ENCODE peak calls at places on chromosomes 7 and 10, in eight cellular contexts. One of them, this sample, is unnamed.

GRCh38 chr7:113996405-113996804 is 77.6 kb upstream of the PPP1R3A start:
- DNase-seq in left ventricle myocardium inferior: no peak
- DNase-seq in cardiac muscle cell: no peak
- DNase-seq in AG04449: no peak
- DNase-seq in IMR-90: peak
- DNase-seq in right lobe of liver: no peak
- DNase-seq in neural progenitor cell: no peak
- DNase-seq in psoas muscle: no peak
- DNase-seq in this sample: no peak

GRCh38 chr10:6176691-6177231 is 26.0 kb upstream of the PFKFB3 start:
- DNase-seq in left ventricle myocardium inferior: no peak
- DNase-seq in cardiac muscle cell: no peak
- DNase-seq in AG04449: no peak
- DNase-seq in IMR-90: peak
- DNase-seq in right lobe of liver: no peak
- DNase-seq in neural progenitor cell: no peak
- DNase-seq in psoas muscle: no peak
- DNase-seq in this sample: peak

GRCh38 chr7:76225379-76225778 is 23.7 kb downstream of the SRRM3 start:
- DNase-seq in left ventricle myocardium inferior: no peak
- DNase-seq in cardiac muscle cell: peak
- DNase-seq in AG04449: no peak
- DNase-seq in IMR-90: peak
- DNase-seq in right lobe of liver: no peak
- DNase-seq in neural progenitor cell: peak
- DNase-seq in psoas muscle: peak
- DNase-seq in this sample: peak

GRCh38 chr7:148867571-148868377 is 16.3 kb downstream of the EZH2 start:
- DNase-seq in left ventricle myocardium inferior: no peak
- DNase-seq in cardiac muscle cell: no peak
- DNase-seq in AG04449: no peak
- DNase-seq in IMR-90: no peak
- DNase-seq in right lobe of liver: no peak
- DNase-seq in neural progenitor cell: no peak
- DNase-seq in psoas muscle: no peak
- DNase-seq in this sample: no peak

GRCh38 chr7:151876112-151876898 is 610 bp downstream of the PRKAG2 start:
- DNase-seq in left ventricle myocardium inferior: peak
- DNase-seq in cardiac muscle cell: peak
- DNase-seq in AG04449: no peak
- DNase-seq in IMR-90: no peak
- DNase-seq in right lobe of liver: peak
- DNase-seq in neural progenitor cell: peak
- DNase-seq in psoas muscle: peak
- DNase-seq in this sample: peak

GRCh38 chr7:22420973-22421635 is 64.2 kb upstream of the RAPGEF5 start:
- DNase-seq in left ventricle myocardium inferior: no peak
- DNase-seq in cardiac muscle cell: peak
- DNase-seq in AG04449: no peak
- DNase-seq in IMR-90: no peak
- DNase-seq in right lobe of liver: no peak
- DNase-seq in neural progenitor cell: no peak
- DNase-seq in psoas muscle: no peak
- DNase-seq in this sample: no peak

GRCh38 chr10:111261066-111261465 is 184.2 kb downstream of the ADRA2A start:
- DNase-seq in left ventricle myocardium inferior: no peak
- DNase-seq in cardiac muscle cell: no peak
- DNase-seq in AG04449: no peak
- DNase-seq in IMR-90: no peak
- DNase-seq in right lobe of liver: no peak
- DNase-seq in neural progenitor cell: no peak
- DNase-seq in psoas muscle: no peak
- DNase-seq in this sample: no peak

GRCh38 chr10:47188156-47188555 is 111.8 kb upstream of the GDF10 start:
- DNase-seq in left ventricle myocardium inferior: no peak
- DNase-seq in cardiac muscle cell: no peak
- DNase-seq in AG04449: no peak
- DNase-seq in IMR-90: no peak
- DNase-seq in right lobe of liver: no peak
- DNase-seq in neural progenitor cell: no peak
- DNase-seq in psoas muscle: no peak
- DNase-seq in this sample: no peak

GRCh38 chr10:78846071-78846470 is 222.7 kb upstream of the ZMIZ1 start:
- DNase-seq in left ventricle myocardium inferior: no peak
- DNase-seq in cardiac muscle cell: no peak
- DNase-seq in AG04449: no peak
- DNase-seq in IMR-90: no peak
- DNase-seq in right lobe of liver: no peak
- DNase-seq in neural progenitor cell: no peak
- DNase-seq in psoas muscle: no peak
- DNase-seq in this sample: no peak

GRCh38 chr7:131072505-131073091 is 255.1 kb upstream of the MKLN1 start:
- DNase-seq in left ventricle myocardium inferior: no peak
- DNase-seq in cardiac muscle cell: peak
- DNase-seq in AG04449: no peak
- DNase-seq in IMR-90: peak
- DNase-seq in right lobe of liver: no peak
- DNase-seq in neural progenitor cell: peak
- DNase-seq in psoas muscle: no peak
- DNase-seq in this sample: peak

GRCh38 chr7:46682841-46683624 is 762.0 kb upstream of the IGFBP3 start:
- DNase-seq in left ventricle myocardium inferior: no peak
- DNase-seq in cardiac muscle cell: no peak
- DNase-seq in AG04449: no peak
- DNase-seq in IMR-90: peak
- DNase-seq in right lobe of liver: no peak
- DNase-seq in neural progenitor cell: no peak
- DNase-seq in psoas muscle: no peak
- DNase-seq in this sample: peak

GRCh38 chr7:32618987-32619386 is 123.7 kb downstream of the AVL9 start:
- DNase-seq in left ventricle myocardium inferior: no peak
- DNase-seq in cardiac muscle cell: no peak
- DNase-seq in AG04449: no peak
- DNase-seq in IMR-90: peak
- DNase-seq in right lobe of liver: no peak
- DNase-seq in neural progenitor cell: no peak
- DNase-seq in psoas muscle: no peak
- DNase-seq in this sample: no peak

GRCh38 chr7:52897708-52898107 is 137.7 kb upstream of the POM121L12 start:
- DNase-seq in left ventricle myocardium inferior: no peak
- DNase-seq in cardiac muscle cell: no peak
- DNase-seq in AG04449: no peak
- DNase-seq in IMR-90: no peak
- DNase-seq in right lobe of liver: no peak
- DNase-seq in neural progenitor cell: no peak
- DNase-seq in psoas muscle: no peak
- DNase-seq in this sample: peak

GRCh38 chr10:46232084-46232483 is 54.7 kb upstream of the ANTXRL start:
- DNase-seq in left ventricle myocardium inferior: no peak
- DNase-seq in cardiac muscle cell: no peak
- DNase-seq in AG04449: no peak
- DNase-seq in IMR-90: no peak
- DNase-seq in right lobe of liver: peak
- DNase-seq in neural progenitor cell: no peak
- DNase-seq in psoas muscle: no peak
- DNase-seq in this sample: no peak

GRCh38 chr10:104309980-104310978 is 28.0 kb downstream of the ITPRIP start:
- DNase-seq in left ventricle myocardium inferior: peak
- DNase-seq in cardiac muscle cell: peak
- DNase-seq in AG04449: no peak
- DNase-seq in IMR-90: peak
- DNase-seq in right lobe of liver: peak
- DNase-seq in neural progenitor cell: no peak
- DNase-seq in psoas muscle: peak
- DNase-seq in this sample: peak

GRCh38 chr10:81414038-81414437 is 461.0 kb upstream of the NRG3 start:
- DNase-seq in left ventricle myocardium inferior: no peak
- DNase-seq in cardiac muscle cell: no peak
- DNase-seq in AG04449: no peak
- DNase-seq in IMR-90: no peak
- DNase-seq in right lobe of liver: peak
- DNase-seq in neural progenitor cell: peak
- DNase-seq in psoas muscle: no peak
- DNase-seq in this sample: no peak

GRCh38 chr7:5217396-5217795 is 27.4 kb downstream of the WIPI2 start:
- DNase-seq in left ventricle myocardium inferior: no peak
- DNase-seq in cardiac muscle cell: no peak
- DNase-seq in AG04449: no peak
- DNase-seq in IMR-90: no peak
- DNase-seq in right lobe of liver: no peak
- DNase-seq in neural progenitor cell: no peak
- DNase-seq in psoas muscle: no peak
- DNase-seq in this sample: no peak

GRCh38 chr7:3244241-3244814 is 56.7 kb upstream of the SDK1 start:
- DNase-seq in left ventricle myocardium inferior: no peak
- DNase-seq in cardiac muscle cell: peak
- DNase-seq in AG04449: no peak
- DNase-seq in IMR-90: peak
- DNase-seq in right lobe of liver: no peak
- DNase-seq in neural progenitor cell: no peak
- DNase-seq in psoas muscle: no peak
- DNase-seq in this sample: peak

GRCh38 chr10:123995461-123996131 is 97.8 kb downstream of the CHST15 start:
- DNase-seq in left ventricle myocardium inferior: peak
- DNase-seq in cardiac muscle cell: peak
- DNase-seq in AG04449: peak
- DNase-seq in IMR-90: peak
- DNase-seq in right lobe of liver: peak
- DNase-seq in neural progenitor cell: peak
- DNase-seq in psoas muscle: peak
- DNase-seq in this sample: peak

DNA sequence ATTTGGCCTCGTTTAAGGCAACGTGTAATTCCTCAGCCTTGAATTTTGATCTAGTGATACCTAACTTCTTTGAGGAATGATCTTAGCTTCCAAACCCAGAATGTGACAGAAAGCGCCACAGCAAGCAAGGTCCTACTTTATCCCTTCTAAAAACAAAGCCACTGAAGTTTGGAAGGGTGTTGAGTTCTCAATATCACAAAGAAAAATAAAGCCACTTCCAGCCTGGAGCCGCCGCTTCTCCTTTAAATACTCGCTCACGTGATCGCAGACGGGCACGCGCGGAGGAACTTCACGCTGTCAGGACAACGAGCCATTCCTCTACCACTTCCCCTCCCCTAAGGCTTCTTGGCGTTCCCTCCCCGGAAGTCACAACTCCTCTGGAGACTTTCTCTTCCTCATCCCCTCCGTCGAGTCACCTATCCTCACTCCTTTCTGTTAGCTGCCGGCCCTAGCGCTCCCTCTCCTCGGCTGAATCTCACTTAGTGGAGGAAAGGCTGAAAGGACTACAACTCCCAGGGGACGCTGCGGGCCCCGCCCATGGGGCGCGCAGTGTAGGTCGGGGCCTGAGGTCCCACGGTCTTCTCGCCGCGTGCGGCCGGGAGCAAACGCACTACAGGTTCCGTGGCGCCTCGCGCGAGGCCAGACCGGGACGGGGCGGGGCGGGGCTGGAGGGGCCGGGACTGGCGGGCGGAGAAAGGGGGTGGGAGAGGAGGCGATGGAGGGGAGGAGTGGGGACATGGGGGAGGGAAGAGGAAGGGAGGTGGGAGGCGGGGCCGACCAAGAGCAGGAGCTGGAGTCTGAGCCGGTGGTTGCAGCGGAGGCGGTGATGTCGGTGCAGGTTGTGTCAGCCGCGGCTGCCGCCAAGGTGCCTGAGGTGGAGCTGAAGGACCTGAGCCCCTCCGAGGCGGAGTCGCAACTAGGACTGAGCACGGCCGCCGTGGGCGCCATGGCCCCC is at the start of gene AHCYL2:
- DNase-seq in left ventricle myocardium inferior: peak
- DNase-seq in cardiac muscle cell: peak
- DNase-seq in AG04449: peak
- DNase-seq in IMR-90: peak
- DNase-seq in right lobe of liver: peak
- DNase-seq in neural progenitor cell: peak
- DNase-seq in psoas muscle: peak
- DNase-seq in this sample: peak
- TF ChIP-seq CTCF in left ventricle myocardium inferior: no peak
- TF ChIP-seq CTCF in cardiac muscle cell: no peak
- TF ChIP-seq CTCF in AG04449: no peak
- TF ChIP-seq CTCF in IMR-90: no peak
- TF ChIP-seq CTCF in right lobe of liver: no peak
- TF ChIP-seq CTCF in neural progenitor cell: no peak
- TF ChIP-seq CTCF in psoas muscle: no peak
- TF ChIP-seq CTCF in this sample: no peak

DNA sequence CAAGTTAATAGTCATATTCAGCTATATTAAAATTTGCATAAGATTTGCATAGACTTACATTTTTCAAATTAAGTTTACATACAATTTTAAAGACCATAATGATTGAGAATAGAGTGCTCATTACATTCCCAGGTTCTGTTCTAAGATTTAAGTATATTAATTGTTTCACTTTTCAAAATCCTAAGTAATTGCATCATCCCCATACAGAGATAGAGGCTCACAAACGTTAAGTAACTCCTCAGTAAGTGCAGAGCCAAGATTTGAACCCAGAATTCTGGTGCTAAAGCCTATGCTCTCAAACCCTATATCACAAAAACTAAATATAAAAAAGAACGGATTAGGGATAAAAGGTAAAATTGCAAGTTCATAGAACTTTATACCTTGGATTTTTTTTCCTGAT is 2.1 kb downstream of the ITIH5 start:
- DNase-seq in left ventricle myocardium inferior: no peak
- DNase-seq in cardiac muscle cell: no peak
- DNase-seq in AG04449: no peak
- DNase-seq in IMR-90: no peak
- DNase-seq in right lobe of liver: no peak
- DNase-seq in neural progenitor cell: no peak
- DNase-seq in psoas muscle: no peak
- DNase-seq in this sample: no peak
- H3K4me3 ChIP-seq in left ventricle myocardium inferior: peak
- H3K4me3 ChIP-seq in cardiac muscle cell: no peak
- H3K4me3 ChIP-seq in AG04449: no peak
- H3K4me3 ChIP-seq in IMR-90: no peak
- H3K4me3 ChIP-seq in right lobe of liver: no peak
- H3K4me3 ChIP-seq in neural progenitor cell: no peak
- H3K4me3 ChIP-seq in psoas muscle: peak
- H3K4me3 ChIP-seq in this sample: no peak

GRCh38 chr7:54757711-54758110 is 1.3 kb downstream of the SEC61G start:
- DNase-seq in left ventricle myocardium inferior: no peak
- DNase-seq in cardiac muscle cell: peak
- DNase-seq in AG04449: no peak
- DNase-seq in IMR-90: no peak
- DNase-seq in right lobe of liver: no peak
- DNase-seq in neural progenitor cell: no peak
- DNase-seq in psoas muscle: no peak
- DNase-seq in this sample: no peak

GRCh38 chr7:54764861-54765260 is 5.8 kb upstream of the SEC61G start:
- DNase-seq in left ventricle myocardium inferior: no peak
- DNase-seq in cardiac muscle cell: no peak
- DNase-seq in AG04449: no peak
- DNase-seq in IMR-90: no peak
- DNase-seq in right lobe of liver: no peak
- DNase-seq in neural progenitor cell: no peak
- DNase-seq in psoas muscle: no peak
- DNase-seq in this sample: no peak

GRCh38 chr7:54758702-54759665 is at the start of gene SEC61G:
- DNase-seq in left ventricle myocardium inferior: peak
- DNase-seq in cardiac muscle cell: peak
- DNase-seq in AG04449: peak
- DNase-seq in IMR-90: peak
- DNase-seq in right lobe of liver: peak
- DNase-seq in neural progenitor cell: peak
- DNase-seq in psoas muscle: peak
- DNase-seq in this sample: peak
- TF ChIP-seq CTCF in left ventricle myocardium inferior: no peak
- TF ChIP-seq CTCF in cardiac muscle cell: no peak
- TF ChIP-seq CTCF in AG04449: no peak
- TF ChIP-seq CTCF in IMR-90: no peak
- TF ChIP-seq CTCF in right lobe of liver: no peak
- TF ChIP-seq CTCF in neural progenitor cell: no peak
- TF ChIP-seq CTCF in psoas muscle: no peak
- TF ChIP-seq CTCF in this sample: no peak

GRCh38 chr10:118340486-118340885 is 1.6 kb downstream of the FAM204A start:
- DNase-seq in left ventricle myocardium inferior: no peak
- DNase-seq in cardiac muscle cell: no peak
- DNase-seq in AG04449: no peak
- DNase-seq in IMR-90: no peak
- DNase-seq in right lobe of liver: no peak
- DNase-seq in neural progenitor cell: no peak
- DNase-seq in psoas muscle: no peak
- DNase-seq in this sample: no peak
- H3K4me3 ChIP-seq in left ventricle myocardium inferior: peak
- H3K4me3 ChIP-seq in cardiac muscle cell: no peak
- H3K4me3 ChIP-seq in AG04449: no peak
- H3K4me3 ChIP-seq in IMR-90: no peak
- H3K4me3 ChIP-seq in right lobe of liver: no peak
- H3K4me3 ChIP-seq in neural progenitor cell: peak
- H3K4me3 ChIP-seq in psoas muscle: peak
- H3K4me3 ChIP-seq in this sample: no peak

This sample was measured in astrocyte of the spinal cord.